ENCODE peak calls at places on chromosomes 5 and 9, in seven cellular contexts. One of them, this sample, is unnamed.

GRCh38 chr5:140550147-140551079 is 3.0 kb downstream of the EIF4EBP3 start:
- DNase-seq in OCI-LY7: no peak
- DNase-seq in neural progenitor cell: no peak
- DNase-seq in CD4-positive, alpha-beta T cell: no peak
- DNase-seq in Peyer's patch: peak
- DNase-seq in stomach: no peak
- DNase-seq in fibroblast of villous mesenchyme: no peak
- DNase-seq in this sample: no peak

GRCh38 chr5:178548751-178549150 is 41.4 kb downstream of the COL23A1 start:
- DNase-seq in Peyer's patch: no peak
- DNase-seq in CD4-positive, alpha-beta T cell: no peak
- DNase-seq in OCI-LY7: no peak
- DNase-seq in stomach: no peak
- DNase-seq in neural progenitor cell: no peak
- DNase-seq in fibroblast of villous mesenchyme: no peak
- DNase-seq in this sample: no peak

GRCh38 chr9:131394464-131395026 is 659 bp downstream of the PRRC2B start:
- DNase-seq in Peyer's patch: peak
- DNase-seq in CD4-positive, alpha-beta T cell: peak
- DNase-seq in neural progenitor cell: peak
- DNase-seq in OCI-LY7: peak
- DNase-seq in fibroblast of villous mesenchyme: peak
- DNase-seq in stomach: peak
- DNase-seq in this sample: peak

GRCh38 chr5:176810687-176811501 is 535 bp downstream of the UNC5A start:
- DNase-seq in neural progenitor cell: no peak
- DNase-seq in stomach: no peak
- DNase-seq in fibroblast of villous mesenchyme: peak
- DNase-seq in Peyer's patch: no peak
- DNase-seq in OCI-LY7: no peak
- DNase-seq in CD4-positive, alpha-beta T cell: no peak
- DNase-seq in this sample: no peak

GRCh38 chr5:169765176-169765575 is 128.1 kb downstream of the DOCK2 start:
- DNase-seq in Peyer's patch: no peak
- DNase-seq in stomach: no peak
- DNase-seq in OCI-LY7: no peak
- DNase-seq in neural progenitor cell: no peak
- DNase-seq in fibroblast of villous mesenchyme: no peak
- DNase-seq in CD4-positive, alpha-beta T cell: no peak
- DNase-seq in this sample: no peak

GRCh38 chr9:73380411-73380810 is 228.7 kb downstream of the ANXA1 start:
- DNase-seq in neural progenitor cell: no peak
- DNase-seq in Peyer's patch: no peak
- DNase-seq in OCI-LY7: no peak
- DNase-seq in CD4-positive, alpha-beta T cell: no peak
- DNase-seq in stomach: no peak
- DNase-seq in fibroblast of villous mesenchyme: no peak
- DNase-seq in this sample: no peak

GRCh38 chr5:80958611-80959010 is 1.6 kb upstream of the RASGRF2 start:
- DNase-seq in neural progenitor cell: no peak
- DNase-seq in stomach: no peak
- DNase-seq in OCI-LY7: no peak
- DNase-seq in CD4-positive, alpha-beta T cell: no peak
- DNase-seq in fibroblast of villous mesenchyme: no peak
- DNase-seq in Peyer's patch: no peak
- DNase-seq in this sample: no peak

GRCh38 chr9:33189331-33189731 is 22.2 kb upstream of the B4GALT1 start:
- DNase-seq in CD4-positive, alpha-beta T cell: no peak
- DNase-seq in fibroblast of villous mesenchyme: no peak
- DNase-seq in neural progenitor cell: no peak
- DNase-seq in stomach: no peak
- DNase-seq in OCI-LY7: no peak
- DNase-seq in Peyer's patch: no peak
- DNase-seq in this sample: no peak

GRCh38 chr5:78648359-78649219 is at the start of gene LHFPL2:
- DNase-seq in OCI-LY7: peak
- DNase-seq in CD4-positive, alpha-beta T cell: no peak
- DNase-seq in neural progenitor cell: peak
- DNase-seq in fibroblast of villous mesenchyme: peak
- DNase-seq in stomach: peak
- DNase-seq in Peyer's patch: peak
- DNase-seq in this sample: peak

GRCh38 chr9:83511051-83511450 is 27.1 kb downstream of the FRMD3 start:
- DNase-seq in neural progenitor cell: no peak
- DNase-seq in fibroblast of villous mesenchyme: peak
- DNase-seq in CD4-positive, alpha-beta T cell: no peak
- DNase-seq in OCI-LY7: no peak
- DNase-seq in stomach: no peak
- DNase-seq in Peyer's patch: no peak
- DNase-seq in this sample: peak

GRCh38 chr5:78927657-78928282 is 57.3 kb downstream of the ARSB start:
- DNase-seq in stomach: no peak
- DNase-seq in neural progenitor cell: peak
- DNase-seq in fibroblast of villous mesenchyme: peak
- DNase-seq in Peyer's patch: no peak
- DNase-seq in CD4-positive, alpha-beta T cell: no peak
- DNase-seq in OCI-LY7: no peak
- DNase-seq in this sample: no peak

GRCh38 chr5:66807743-66808142 is 211.6 kb downstream of the MAST4 start:
- DNase-seq in neural progenitor cell: peak
- DNase-seq in stomach: no peak
- DNase-seq in CD4-positive, alpha-beta T cell: no peak
- DNase-seq in OCI-LY7: no peak
- DNase-seq in Peyer's patch: no peak
- DNase-seq in fibroblast of villous mesenchyme: peak
- DNase-seq in this sample: no peak
- TF ChIP-seq CTCF in neural progenitor cell: peak
- TF ChIP-seq CTCF in stomach: no peak
- TF ChIP-seq CTCF in CD4-positive, alpha-beta T cell: no peak
- TF ChIP-seq CTCF in OCI-LY7: no peak
- TF ChIP-seq CTCF in Peyer's patch: peak
- TF ChIP-seq CTCF in fibroblast of villous mesenchyme: peak
- TF ChIP-seq CTCF in this sample: no peak

DNA sequence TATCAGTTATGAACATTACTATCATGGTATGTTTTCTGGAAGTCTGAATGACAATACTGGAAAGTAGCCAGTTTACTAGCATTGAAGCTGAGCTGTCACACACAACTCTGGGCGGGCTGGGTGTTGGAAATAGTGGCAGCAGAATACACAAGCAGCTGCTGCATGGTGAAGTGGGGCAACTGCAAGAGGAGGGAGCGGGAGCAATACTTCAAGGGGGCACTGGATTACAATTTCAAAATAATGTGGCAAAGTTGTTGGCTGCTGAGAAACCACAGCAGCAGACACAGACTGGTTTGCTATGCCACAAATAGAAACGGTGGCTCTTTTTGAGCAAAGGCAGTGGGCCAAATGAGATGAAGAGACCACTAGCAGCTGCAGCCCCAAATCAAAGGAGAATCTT is 350.2 kb downstream of the KIAA0825 start:
- DNase-seq in neural progenitor cell: no peak
- DNase-seq in OCI-LY7: no peak
- DNase-seq in Peyer's patch: no peak
- DNase-seq in CD4-positive, alpha-beta T cell: no peak
- DNase-seq in fibroblast of villous mesenchyme: no peak
- DNase-seq in stomach: peak
- DNase-seq in this sample: no peak
- TF ChIP-seq CTCF in neural progenitor cell: no peak
- TF ChIP-seq CTCF in OCI-LY7: no peak
- TF ChIP-seq CTCF in Peyer's patch: no peak
- TF ChIP-seq CTCF in CD4-positive, alpha-beta T cell: no peak
- TF ChIP-seq CTCF in fibroblast of villous mesenchyme: no peak
- TF ChIP-seq CTCF in stomach: no peak
- TF ChIP-seq CTCF in this sample: no peak

GRCh38 chr5:143014017-143014651 is 244.0 kb downstream of the ARHGAP26 start:
- DNase-seq in stomach: peak
- DNase-seq in neural progenitor cell: peak
- DNase-seq in CD4-positive, alpha-beta T cell: no peak
- DNase-seq in OCI-LY7: peak
- DNase-seq in fibroblast of villous mesenchyme: peak
- DNase-seq in Peyer's patch: no peak
- DNase-seq in this sample: no peak
- TF ChIP-seq CTCF in stomach: no peak
- TF ChIP-seq CTCF in neural progenitor cell: peak
- TF ChIP-seq CTCF in CD4-positive, alpha-beta T cell: peak
- TF ChIP-seq CTCF in OCI-LY7: peak
- TF ChIP-seq CTCF in fibroblast of villous mesenchyme: peak
- TF ChIP-seq CTCF in Peyer's patch: peak
- TF ChIP-seq CTCF in this sample: peak

GRCh38 chr5:53243403-53243802 is 133.8 kb upstream of the MOCS2 start:
- DNase-seq in fibroblast of villous mesenchyme: no peak
- DNase-seq in neural progenitor cell: no peak
- DNase-seq in stomach: no peak
- DNase-seq in CD4-positive, alpha-beta T cell: no peak
- DNase-seq in OCI-LY7: no peak
- DNase-seq in Peyer's patch: no peak
- DNase-seq in this sample: no peak
- TF ChIP-seq CTCF in fibroblast of villous mesenchyme: no peak
- TF ChIP-seq CTCF in neural progenitor cell: peak
- TF ChIP-seq CTCF in stomach: no peak
- TF ChIP-seq CTCF in CD4-positive, alpha-beta T cell: no peak
- TF ChIP-seq CTCF in OCI-LY7: peak
- TF ChIP-seq CTCF in Peyer's patch: no peak
- TF ChIP-seq CTCF in this sample: no peak

DNA sequence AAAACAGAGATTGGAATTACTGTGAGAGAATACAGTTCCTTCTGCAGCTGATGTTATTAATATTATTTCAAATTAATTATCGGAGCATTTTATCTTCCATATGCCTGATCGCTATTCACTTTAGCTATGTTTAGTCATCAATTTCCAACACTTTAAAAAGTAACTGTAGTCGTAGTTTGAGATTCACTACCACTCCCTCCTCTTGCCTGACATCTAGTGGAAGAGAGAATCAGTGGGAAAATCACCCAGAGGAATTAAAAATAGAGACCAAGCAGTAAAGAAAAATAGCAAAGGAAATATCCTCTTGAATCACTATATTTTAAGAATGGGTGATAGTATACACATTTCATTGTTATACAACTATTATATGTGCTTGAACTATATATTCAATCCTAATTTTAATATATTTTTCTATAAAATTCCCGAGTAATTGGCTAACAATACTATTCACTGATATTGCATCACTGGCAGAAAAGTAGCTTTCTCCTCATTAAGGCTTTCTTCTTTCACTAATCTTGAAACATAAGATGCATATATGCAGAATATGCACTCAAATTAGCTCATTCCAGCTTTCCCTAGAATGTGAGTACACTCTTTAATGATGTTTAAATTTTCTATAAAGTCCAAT is 708.7 kb downstream of the CDH9 start:
- DNase-seq in fibroblast of villous mesenchyme: no peak
- DNase-seq in stomach: no peak
- DNase-seq in OCI-LY7: no peak
- DNase-seq in neural progenitor cell: peak
- DNase-seq in Peyer's patch: no peak
- DNase-seq in CD4-positive, alpha-beta T cell: no peak
- DNase-seq in this sample: no peak
- TF ChIP-seq CTCF in fibroblast of villous mesenchyme: peak
- TF ChIP-seq CTCF in stomach: no peak
- TF ChIP-seq CTCF in OCI-LY7: peak
- TF ChIP-seq CTCF in neural progenitor cell: peak
- TF ChIP-seq CTCF in Peyer's patch: no peak
- TF ChIP-seq CTCF in CD4-positive, alpha-beta T cell: no peak
- TF ChIP-seq CTCF in this sample: peak

DNA sequence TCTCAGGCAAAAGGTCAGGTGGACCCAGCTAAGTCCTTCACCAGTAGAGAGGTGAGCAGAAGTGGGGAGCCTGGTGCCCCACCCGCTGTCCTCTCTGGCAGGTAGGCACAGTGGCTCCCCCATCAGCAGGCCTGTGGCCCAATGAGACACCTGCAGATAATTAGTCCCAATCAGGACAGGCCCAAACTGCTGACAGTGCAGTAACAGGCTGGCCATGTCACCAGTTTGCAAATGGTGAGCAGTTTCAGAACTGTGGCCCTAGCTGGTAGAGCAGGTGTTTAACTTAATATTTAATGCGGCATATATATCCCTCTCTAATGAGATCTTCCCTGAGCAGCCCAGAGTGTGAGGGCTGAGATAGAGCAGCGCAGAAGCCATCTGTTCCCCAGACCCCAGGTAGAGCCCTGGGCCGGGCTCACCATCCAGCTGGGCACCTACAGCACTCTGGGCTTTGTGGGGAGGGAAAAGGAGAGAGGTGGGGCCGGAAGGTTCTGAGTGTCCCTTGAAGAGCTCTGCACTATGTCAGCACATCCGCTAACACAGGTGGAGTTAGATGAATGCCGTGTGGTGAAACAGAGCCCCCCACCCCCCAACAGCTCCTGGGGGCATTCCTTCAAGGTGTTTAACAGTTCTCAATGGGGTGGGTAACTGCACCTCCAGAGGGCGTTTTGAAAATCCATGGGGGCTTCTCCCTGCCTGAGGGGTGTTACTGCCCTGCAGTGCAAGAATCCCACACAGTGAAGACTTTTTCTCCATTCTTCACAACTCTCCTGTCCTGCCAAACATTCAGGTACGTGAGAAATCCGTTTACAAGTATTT is 120.5 kb downstream of the PAX5 start:
- DNase-seq in stomach: no peak
- DNase-seq in OCI-LY7: no peak
- DNase-seq in fibroblast of villous mesenchyme: no peak
- DNase-seq in neural progenitor cell: no peak
- DNase-seq in Peyer's patch: no peak
- DNase-seq in CD4-positive, alpha-beta T cell: no peak
- DNase-seq in this sample: no peak
- TF ChIP-seq CTCF in stomach: no peak
- TF ChIP-seq CTCF in OCI-LY7: peak
- TF ChIP-seq CTCF in fibroblast of villous mesenchyme: peak
- TF ChIP-seq CTCF in neural progenitor cell: peak
- TF ChIP-seq CTCF in Peyer's patch: no peak
- TF ChIP-seq CTCF in CD4-positive, alpha-beta T cell: no peak
- TF ChIP-seq CTCF in this sample: no peak

DNA sequence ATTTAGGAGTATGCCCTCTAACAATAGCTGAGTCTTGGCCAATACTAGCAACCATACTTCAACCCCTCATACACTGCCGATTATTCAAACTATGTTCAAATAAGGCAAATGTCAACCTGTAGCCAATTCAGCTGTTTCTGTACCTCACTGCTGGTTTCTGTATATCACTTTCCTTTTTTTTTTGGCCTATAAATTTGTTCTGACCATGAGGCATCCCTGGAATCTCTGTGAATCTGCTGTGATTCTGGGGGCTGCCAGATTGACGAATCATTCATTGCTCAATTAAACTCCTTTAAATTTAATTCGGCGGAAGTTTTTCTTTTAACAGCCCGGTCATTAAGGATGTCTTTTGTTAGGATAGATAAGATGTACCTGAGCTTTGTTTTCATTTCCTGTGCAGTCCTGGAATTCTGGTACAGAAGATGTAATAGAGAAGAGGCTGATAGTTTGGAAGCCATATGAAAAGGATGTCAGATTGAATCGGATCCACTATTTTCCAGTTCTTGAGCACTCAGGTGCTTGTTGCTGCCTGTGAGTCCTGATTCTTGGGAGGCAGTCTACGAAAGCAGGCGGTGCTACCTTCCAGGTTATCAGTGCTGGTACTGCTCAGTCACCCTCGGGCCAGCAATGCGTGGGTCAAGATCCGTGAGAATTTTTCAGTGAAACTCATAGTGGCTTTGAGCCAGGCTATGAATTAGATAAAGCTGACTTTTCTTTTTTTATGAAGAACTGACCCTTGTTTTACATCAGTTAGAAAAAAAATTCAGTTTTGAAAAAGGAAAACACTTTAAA is 106.2 kb upstream of the TUT7 start:
- DNase-seq in neural progenitor cell: no peak
- DNase-seq in fibroblast of villous mesenchyme: no peak
- DNase-seq in stomach: no peak
- DNase-seq in Peyer's patch: no peak
- DNase-seq in OCI-LY7: no peak
- DNase-seq in CD4-positive, alpha-beta T cell: no peak
- DNase-seq in this sample: no peak
- TF ChIP-seq CTCF in neural progenitor cell: no peak
- TF ChIP-seq CTCF in fibroblast of villous mesenchyme: no peak
- TF ChIP-seq CTCF in stomach: no peak
- TF ChIP-seq CTCF in Peyer's patch: no peak
- TF ChIP-seq CTCF in OCI-LY7: no peak
- TF ChIP-seq CTCF in CD4-positive, alpha-beta T cell: no peak
- TF ChIP-seq CTCF in this sample: no peak

GRCh38 chr9:111037744-111038335 is 430 bp downstream of the LPAR1 start:
- DNase-seq in CD4-positive, alpha-beta T cell: no peak
- DNase-seq in neural progenitor cell: peak
- DNase-seq in fibroblast of villous mesenchyme: peak
- DNase-seq in stomach: peak
- DNase-seq in OCI-LY7: no peak
- DNase-seq in Peyer's patch: peak
- DNase-seq in this sample: peak
- TF ChIP-seq CTCF in CD4-positive, alpha-beta T cell: no peak
- TF ChIP-seq CTCF in neural progenitor cell: peak
- TF ChIP-seq CTCF in fibroblast of villous mesenchyme: no peak
- TF ChIP-seq CTCF in stomach: no peak
- TF ChIP-seq CTCF in OCI-LY7: no peak
- TF ChIP-seq CTCF in Peyer's patch: peak
- TF ChIP-seq CTCF in this sample: peak

This sample was measured in GM13977.